ENCODE peak calls at places on chromosomes 13 and 19, in eight cellular contexts. F is neural progenitor cell, L is left lung, Q is right lobe of liver, J is Peyer's patch, D is psoas muscle, V is spleen, P is GM23248. O is an unnamed sample.

GRCh38 chr19:32771596-32771995 is 52.0 kb downstream of the TDRD12 start:
- DNase-seq in F (no peak), L (no peak), Q (no peak), J (no peak), D (no peak), V (no peak), P (no peak), O (no peak)

GRCh38 chr13:113595131-113595530 is 10.6 kb downstream of the TFDP1 start:
- DNase-seq in F (no peak), L (no peak), Q (peak), J (no peak), D (no peak), V (peak), P (no peak), O (no peak)

GRCh38 chr19:3075605-3076431 is 13.5 kb upstream of the TLE5 start:
- DNase-seq in F (peak), L (peak), Q (no peak), J (peak), D (peak), V (peak), P (peak), O (no peak)

GRCh38 chr19:11458236-11458900 is 22.5 kb downstream of the ELAVL3 start:
- DNase-seq in F (no peak), L (no peak), Q (no peak), J (no peak), D (no peak), V (no peak), P (no peak), O (no peak)

GRCh38 chr13:59543418-59543817 is 620.3 kb downstream of the DIAPH3 start:
- DNase-seq in F (no peak), L (no peak), Q (no peak), J (no peak), D (no peak), V (no peak), P (no peak), O (no peak)

GRCh38 chr13:36131215-36131930 is at the start of gene DCLK1:
- DNase-seq in F (peak), L (peak), Q (no peak), J (no peak), D (peak), V (no peak), P (peak), O (no peak)

GRCh38 chr13:96934889-96935490 is 59.3 kb downstream of the OXGR1 start:
- DNase-seq in F (no peak), L (no peak), Q (no peak), J (no peak), D (no peak), V (no peak), P (no peak), O (no peak)

GRCh38 chr19:6357995-6358394 is 3.3 kb upstream of the CLPP start:
- DNase-seq in F (no peak), L (no peak), Q (no peak), J (no peak), D (peak), V (no peak), P (no peak), O (no peak)

GRCh38 chr13:108947551-108948030 is 318.2 kb downstream of the MYO16 start:
- DNase-seq in F (no peak), L (no peak), Q (no peak), J (no peak), D (peak), V (no peak), P (peak), O (no peak)

GRCh38 chr13:96200810-96201209 is 110.9 kb downstream of the HS6ST3 start:
- DNase-seq in F (no peak), L (no peak), Q (no peak), J (no peak), D (no peak), V (no peak), P (no peak), O (no peak)

GRCh38 chr13:40732658-40733057 is 38.3 kb downstream of the MRPS31 start:
- DNase-seq in F (no peak), L (no peak), Q (no peak), J (no peak), D (no peak), V (no peak), P (no peak), O (no peak)

GRCh38 chr19:14073925-14074838 is 1.6 kb downstream of the MISP3 start:
- DNase-seq in F (no peak), L (no peak), Q (no peak), J (no peak), D (no peak), V (peak), P (peak), O (no peak)

GRCh38 chr19:47780215-47780551 is 1.7 kb downstream of the SELENOW start:
- DNase-seq in F (no peak), L (no peak), Q (no peak), J (no peak), D (no peak), V (no peak), P (no peak), O (no peak)

GRCh38 chr13:97235549-97236206 is 13.5 kb downstream of the MBNL2 start:
- DNase-seq in F (no peak), L (no peak), Q (no peak), J (no peak), D (no peak), V (no peak), P (no peak), O (no peak)

GRCh38 chr19:16266586-16266942 is 58.1 kb upstream of the KLF2 start:
- DNase-seq in F (no peak), L (no peak), Q (no peak), J (no peak), D (no peak), V (no peak), P (no peak), O (no peak)

DNA sequence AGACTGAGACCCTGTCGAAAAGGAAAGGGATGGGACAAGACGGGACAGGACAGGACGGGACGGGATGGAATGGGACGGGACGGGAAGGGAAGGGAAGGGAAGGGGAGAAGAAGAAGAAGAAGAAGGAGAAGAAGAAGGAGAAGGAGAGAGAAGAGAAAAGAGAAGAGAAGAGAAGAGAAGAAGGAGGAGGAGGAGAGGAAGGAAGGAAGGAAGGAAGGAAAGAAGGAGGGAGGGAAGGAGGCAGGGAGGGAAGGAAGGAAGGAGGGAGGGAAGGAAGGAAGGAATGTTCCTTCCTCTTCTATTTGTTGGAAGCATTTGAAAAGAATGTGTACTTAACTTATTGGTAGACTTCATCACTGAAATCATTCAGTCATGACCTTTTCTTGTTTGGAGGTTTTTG is 9.6 kb upstream of the SHFL start:
- DNase-seq in F (no peak), L (no peak), Q (no peak), J (no peak), D (no peak), V (no peak), P (no peak), O (no peak)
- H3K27ac ChIP-seq in F (no peak), L (no peak), Q (no peak), J (no peak), D (no peak), V (no peak), P (no peak), O (no peak)

DNA sequence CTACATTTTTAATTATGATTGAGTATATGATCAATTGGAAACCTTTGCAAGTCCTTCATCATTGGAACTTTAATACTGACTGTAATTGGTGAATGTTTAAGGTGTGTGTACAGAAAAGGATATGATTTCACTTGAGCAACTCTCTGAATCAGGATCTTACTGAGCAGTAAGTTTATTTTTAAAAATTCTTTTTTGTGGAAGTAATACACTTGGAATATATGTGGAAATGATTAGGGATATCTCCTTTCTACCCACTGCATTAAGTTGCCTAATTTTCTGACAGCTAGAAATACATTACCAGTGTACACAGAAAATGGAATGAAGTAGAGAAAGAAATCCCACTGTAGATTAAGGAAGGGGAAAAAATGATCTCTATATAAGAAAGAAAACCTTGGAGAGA is 865.8 kb downstream of the PCDH9 start:
- DNase-seq in F (no peak), L (no peak), Q (no peak), J (no peak), D (no peak), V (no peak), P (no peak), O (no peak)
- H3K27ac ChIP-seq in F (no peak), L (no peak), Q (no peak), J (no peak), D (no peak), V (no peak), P (no peak), O (no peak)

GRCh38 chr19:44051654-44052402 is at the start of gene ZNF223:
- DNase-seq in F (peak), L (peak), Q (peak), J (peak), D (peak), V (peak), P (peak), O (peak)
- H3K27ac ChIP-seq in F (no peak), L (peak), Q (peak), J (peak), D (peak), V (peak), P (peak), O (peak)

GRCh38 chr19:4495471-4495870 is 22.8 kb downstream of the PLIN4 start:
- DNase-seq in F (no peak), L (no peak), Q (no peak), J (no peak), D (no peak), V (no peak), P (no peak), O (no peak)

GRCh38 chr19:4492337-4493103 is 20.4 kb downstream of the HDGFL2 start:
- DNase-seq in F (no peak), L (no peak), Q (no peak), J (no peak), D (no peak), V (no peak), P (no peak), O (no peak)

GRCh38 chr19:4493104-4493928 is 21.2 kb downstream of the HDGFL2 start:
- DNase-seq in F (no peak), L (no peak), Q (no peak), J (no peak), D (no peak), V (no peak), P (no peak), O (no peak)

GRCh38 chr19:4494691-4495064 is 22.6 kb downstream of the HDGFL2 start:
- DNase-seq in F (no peak), L (no peak), Q (no peak), J (no peak), D (no peak), V (no peak), P (no peak), O (no peak)

DNA sequence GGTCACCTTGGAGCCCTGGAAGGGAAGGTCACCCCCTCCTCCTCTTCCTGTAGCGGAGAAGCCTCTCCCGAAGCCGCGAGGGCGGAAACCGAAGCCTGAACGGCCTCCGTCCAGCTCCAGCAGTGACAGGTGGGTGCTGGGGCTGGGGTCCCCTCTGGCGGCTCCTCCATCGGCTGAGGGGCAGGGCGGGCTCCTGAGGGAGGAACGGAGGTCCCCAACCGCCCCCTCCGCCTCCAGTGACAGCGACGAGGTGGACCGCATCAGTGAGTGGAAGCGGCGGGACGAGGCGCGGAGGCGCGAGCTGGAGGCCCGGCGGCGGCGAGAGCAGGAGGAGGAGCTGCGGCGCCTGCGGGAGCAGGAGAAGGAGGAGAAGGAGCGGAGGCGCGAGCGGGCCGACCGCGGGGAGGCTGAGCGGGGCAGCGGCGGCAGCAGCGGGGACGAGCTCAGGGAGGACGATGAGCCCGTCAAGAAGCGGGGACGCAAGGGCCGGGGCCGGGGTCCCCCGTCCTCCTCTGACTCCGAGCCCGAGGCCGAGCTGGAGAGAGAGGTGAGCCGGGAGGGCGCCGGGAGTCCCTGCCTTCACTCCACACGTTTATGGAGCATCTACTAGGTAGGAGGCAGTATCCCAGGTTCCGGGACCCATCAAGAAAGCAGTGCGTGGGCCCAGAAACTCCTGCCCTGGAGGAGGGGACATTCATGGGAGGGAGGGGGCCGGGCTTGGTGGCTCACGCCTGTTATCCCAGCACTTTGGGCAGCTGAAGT is 22.0 kb downstream of the HDGFL2 start:
- DNase-seq in F (no peak), L (peak), Q (no peak), J (no peak), D (no peak), V (no peak), P (no peak), O (no peak)
- H3K27ac ChIP-seq in F (no peak), L (no peak), Q (no peak), J (no peak), D (no peak), V (no peak), P (no peak), O (no peak)

GRCh38 chr13:29865934-29866333 is 15.5 kb upstream of the UBL3 start:
- DNase-seq in F (no peak), L (no peak), Q (no peak), J (no peak), D (no peak), V (no peak), P (no peak), O (no peak)

GRCh38 chr13:29868581-29868980 is 18.2 kb upstream of the UBL3 start:
- DNase-seq in F (no peak), L (no peak), Q (no peak), J (no peak), D (no peak), V (no peak), P (no peak), O (no peak)
- H3K27ac ChIP-seq in F (no peak), L (no peak), Q (no peak), J (no peak), D (no peak), V (no peak), P (no peak), O (no peak)

DNA sequence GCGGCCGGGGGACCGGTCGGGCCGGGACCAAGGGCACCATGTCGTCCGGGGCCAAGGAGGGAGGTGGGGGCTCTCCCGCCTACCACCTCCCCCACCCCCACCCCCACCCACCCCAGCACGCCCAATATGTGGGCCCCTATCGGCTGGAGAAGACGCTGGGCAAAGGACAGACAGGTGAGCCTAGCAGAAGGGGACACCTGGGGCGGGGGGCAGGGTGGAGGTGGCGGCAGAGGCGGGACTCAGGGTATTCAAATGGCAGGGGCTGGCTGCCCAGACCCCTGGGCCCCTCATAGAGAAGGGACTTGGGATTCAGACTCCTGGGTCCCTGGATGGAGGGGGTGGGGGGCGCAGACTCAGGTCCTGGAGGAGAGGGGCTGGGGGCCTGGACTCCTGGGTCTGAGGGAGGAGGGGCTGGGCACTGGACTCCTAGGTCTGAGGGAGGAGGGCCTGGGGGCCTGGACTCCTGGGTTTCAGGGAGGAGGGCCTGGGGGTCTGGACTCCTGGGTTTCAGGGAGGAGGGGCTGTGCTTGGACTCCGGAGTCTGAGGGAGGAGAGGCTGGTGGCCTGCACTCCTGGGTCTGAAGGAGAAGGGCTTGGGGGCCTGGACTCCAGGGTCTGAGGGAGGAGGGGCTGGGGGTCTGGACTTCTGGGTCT is 735 bp downstream of the BRSK1 start:
- DNase-seq in F (peak), L (peak), Q (no peak), J (no peak), D (no peak), V (no peak), P (no peak), O (no peak)
- H3K27ac ChIP-seq in F (peak), L (no peak), Q (no peak), J (peak), D (no peak), V (no peak), P (no peak), O (no peak)

GRCh38 chr19:49473868-49474544 is at the start of gene FLT3LG:
- DNase-seq in F (peak), L (peak), Q (peak), J (peak), D (peak), V (peak), P (peak), O (no peak)

GRCh38 chr19:49475995-49476880 is 2.2 kb downstream of the FLT3LG start:
- DNase-seq in F (peak), L (no peak), Q (no peak), J (no peak), D (peak), V (no peak), P (peak), O (no peak)

GRCh38 chr19:49472936-49473335 is 1.1 kb upstream of the FLT3LG start:
- DNase-seq in F (no peak), L (no peak), Q (no peak), J (no peak), D (no peak), V (no peak), P (no peak), O (no peak)

GRCh38 chr19:49474545-49474930 is 523 bp downstream of the FLT3LG start:
- DNase-seq in F (no peak), L (no peak), Q (no peak), J (no peak), D (no peak), V (no peak), P (no peak), O (no peak)

GRCh38 chr19:49475191-49475932 is 1.3 kb downstream of the FLT3LG start:
- DNase-seq in F (no peak), L (no peak), Q (no peak), J (no peak), D (no peak), V (no peak), P (peak), O (no peak)
- H3K27ac ChIP-seq in F (no peak), L (no peak), Q (no peak), J (peak), D (no peak), V (peak), P (no peak), O (no peak)

DNA sequence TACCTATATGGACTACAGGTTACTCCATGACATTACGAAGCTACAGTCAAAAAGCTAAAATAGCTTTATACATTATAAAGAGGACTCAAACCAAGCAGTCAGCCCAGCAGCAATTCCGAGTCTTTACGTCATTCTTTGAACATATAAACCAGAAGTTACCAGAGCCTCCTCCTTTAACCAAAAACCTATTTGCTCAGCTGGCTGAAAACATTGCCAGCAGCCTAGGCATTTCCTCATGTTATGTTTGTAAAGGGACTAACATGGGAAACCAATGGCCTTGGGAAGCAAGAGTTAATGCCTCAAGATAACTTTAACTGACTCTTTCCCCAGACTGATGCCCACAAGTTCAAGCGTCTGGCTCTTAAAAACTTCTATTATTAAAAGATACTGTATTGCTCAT is 104.1 kb upstream of the ZNF492 start:
- DNase-seq in F (no peak), L (no peak), Q (no peak), J (no peak), D (no peak), V (no peak), P (no peak), O (no peak)
- H3K27ac ChIP-seq in F (no peak), L (no peak), Q (no peak), J (no peak), D (no peak), V (no peak), P (no peak), O (no peak)